ENCODE peak calls at places on chromosomes 3 and 15, in six cellular contexts. A is HCT116, C is GM12878, H is HepG2, P is K562, Z is H1. Q is an unnamed sample.

GRCh38 chr3:187112934-187113793 is 26.1 kb downstream of the RPL39L start:
- DNase-seq in A (peak), C (no peak), H (peak), P (peak), Z (no peak), Q (no peak)

GRCh38 chr3:10262027-10262426 is 13.8 kb downstream of the TATDN2 start:
- DNase-seq in A (no peak), C (no peak), H (no peak), P (no peak), Z (no peak), Q (no peak)

GRCh38 chr3:58628823-58629562 is 37.6 kb downstream of the FAM3D start:
- DNase-seq in A (no peak), C (no peak), H (peak), P (no peak), Z (no peak), Q (no peak)

GRCh38 chr3:14119651-14120050 is 5.0 kb downstream of the CHCHD4 start:
- DNase-seq in A (no peak), C (no peak), H (no peak), P (no peak), Z (no peak), Q (no peak)

GRCh38 chr3:46905191-46905560 is 27.7 kb downstream of the PTH1R start:
- DNase-seq in A (no peak), C (no peak), H (no peak), P (no peak), Z (no peak), Q (no peak)

GRCh38 chr3:172256101-172256687 is 192.1 kb downstream of the GHSR start:
- DNase-seq in A (no peak), C (no peak), H (peak), P (no peak), Z (no peak), Q (no peak)

GRCh38 chr3:38722760-38723568 is 73.5 kb upstream of the SCN5A start:
- DNase-seq in A (no peak), C (no peak), H (no peak), P (no peak), Z (no peak), Q (no peak)

GRCh38 chr15:49265911-49266310 is 95.9 kb downstream of the GALK2 start:
- DNase-seq in A (no peak), C (no peak), H (no peak), P (no peak), Z (no peak), Q (no peak)

GRCh38 chr15:51286816-51287215 is 51.6 kb downstream of the CYP19A1 start:
- DNase-seq in A (no peak), C (no peak), H (peak), P (no peak), Z (no peak), Q (no peak)

DNA sequence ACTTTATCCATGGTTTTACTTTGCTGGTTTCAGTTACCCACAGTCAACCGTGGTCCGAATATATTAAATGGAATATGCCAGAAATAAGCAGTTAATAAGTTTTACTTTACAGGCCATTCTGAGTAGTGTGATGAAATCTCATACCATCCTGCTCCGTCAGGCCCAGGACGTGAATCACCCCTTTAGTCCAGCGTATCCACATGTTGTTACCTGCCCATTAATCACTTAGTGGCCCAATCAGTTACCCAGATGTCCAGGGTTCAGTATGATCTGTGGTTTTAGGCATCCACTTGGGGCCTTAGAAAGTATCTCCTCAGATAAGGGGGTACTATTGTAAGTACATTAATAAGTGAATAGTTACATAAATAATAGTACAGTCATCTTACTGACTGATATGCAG is 88.0 kb downstream of the TTBK2 start:
- DNase-seq in A (peak), C (no peak), H (no peak), P (no peak), Z (no peak), Q (no peak)
- TF ChIP-seq ZNF274 in A (no peak), C (no peak), H (no peak), P (no peak), Z (no peak), Q (no peak)

GRCh38 chr3:152218604-152219003 is 50.1 kb upstream of the MBNL1 start:
- DNase-seq in A (no peak), C (no peak), H (no peak), P (no peak), Z (no peak), Q (no peak)
- H3K9ac ChIP-seq in A (no peak), C (no peak), H (no peak), P (no peak), Z (no peak), Q (no peak)

GRCh38 chr3:49406571-49407565 is 4.9 kb downstream of the RHOA start:
- DNase-seq in A (no peak), C (no peak), H (no peak), P (no peak), Z (no peak), Q (no peak)
- TF ChIP-seq ZNF274 in A (no peak), C (no peak), H (no peak), P (no peak), Z (no peak), Q (no peak)

GRCh38 chr15:67998599-67999122 is 55.5 kb upstream of the PIAS1 start:
- DNase-seq in A (no peak), C (no peak), H (no peak), P (no peak), Z (no peak), Q (no peak)
- H3K9ac ChIP-seq in A (no peak), C (no peak), H (no peak), P (no peak), Z (no peak), Q (no peak)

GRCh38 chr3:112121577-112122547 is 11.2 kb downstream of the GCSAM start:
- DNase-seq in A (no peak), C (no peak), H (no peak), P (no peak), Z (no peak), Q (no peak)

GRCh38 chr3:112117826-112118571 is 15.0 kb downstream of the GCSAM start:
- DNase-seq in A (no peak), C (no peak), H (no peak), P (peak), Z (no peak), Q (no peak)

GRCh38 chr3:112122870-112123269 is 10.2 kb downstream of the GCSAM start:
- DNase-seq in A (no peak), C (no peak), H (no peak), P (no peak), Z (no peak), Q (no peak)

GRCh38 chr3:112119686-112120484 is 13.2 kb downstream of the GCSAM start:
- DNase-seq in A (no peak), C (no peak), H (no peak), P (no peak), Z (no peak), Q (no peak)

GRCh38 chr3:112120485-112120836 is 12.6 kb downstream of the GCSAM start:
- DNase-seq in A (no peak), C (no peak), H (no peak), P (no peak), Z (no peak), Q (no peak)
- TF ChIP-seq ZNF274 in A (no peak), C (no peak), H (no peak), P (no peak), Z (no peak), Q (no peak)

GRCh38 chr15:62472616-62473299 is 307.7 kb upstream of the C2CD4B start:
- DNase-seq in A (no peak), C (no peak), H (peak), P (no peak), Z (no peak), Q (no peak)

GRCh38 chr15:62476163-62476562 is 311.1 kb upstream of the C2CD4B start:
- DNase-seq in A (no peak), C (no peak), H (no peak), P (no peak), Z (no peak), Q (no peak)

GRCh38 chr15:62475595-62475994 is 310.5 kb upstream of the C2CD4B start:
- DNase-seq in A (no peak), C (no peak), H (no peak), P (no peak), Z (no peak), Q (no peak)

GRCh38 chr15:62474771-62475124 is 309.7 kb upstream of the C2CD4B start:
- DNase-seq in A (no peak), C (no peak), H (no peak), P (no peak), Z (no peak), Q (peak)

DNA sequence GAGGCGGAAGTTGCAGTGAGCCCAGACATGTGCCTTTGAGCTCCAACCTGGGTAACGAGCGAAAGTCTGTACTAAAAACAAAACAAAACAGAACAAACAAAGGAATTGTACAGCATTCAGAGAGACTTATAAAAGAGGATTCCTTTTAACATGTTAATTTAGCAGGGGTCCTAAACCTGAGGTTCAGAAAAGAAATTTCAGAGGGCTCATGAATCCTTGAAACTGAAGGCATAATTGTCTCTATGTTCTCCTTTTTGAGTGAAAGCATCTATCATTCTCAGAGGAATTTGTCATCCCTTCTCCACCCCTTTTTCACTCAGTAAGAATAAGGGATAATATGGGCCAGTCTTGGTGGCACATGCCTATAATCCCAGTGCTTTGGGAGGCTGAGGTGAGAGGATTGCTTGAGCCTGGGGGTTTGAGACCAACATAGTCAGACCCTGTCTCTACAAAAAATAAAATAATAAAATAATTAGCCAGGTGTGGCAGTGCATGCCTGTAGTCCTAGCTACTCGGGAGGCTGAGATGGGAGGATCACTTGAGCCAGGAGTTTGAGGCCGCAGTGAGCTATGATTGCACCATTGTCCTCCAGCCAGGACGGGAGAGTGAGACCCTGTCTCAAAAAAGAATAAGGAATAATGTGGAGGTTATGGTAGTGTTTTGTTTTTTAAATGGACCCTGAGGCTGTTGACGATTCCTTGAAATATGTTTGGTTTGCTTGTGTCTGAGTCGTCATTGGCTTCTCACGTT is 309.1 kb upstream of the C2CD4B start:
- DNase-seq in A (no peak), C (no peak), H (no peak), P (no peak), Z (no peak), Q (no peak)
- H3K9ac ChIP-seq in A (no peak), C (no peak), H (no peak), P (no peak), Z (no peak), Q (no peak)

GRCh38 chr3:156795890-156796451 is 30.2 kb upstream of the LEKR1 start:
- DNase-seq in A (no peak), C (no peak), H (peak), P (no peak), Z (no peak), Q (no peak)
- TF ChIP-seq ZNF274 in A (no peak), C (no peak), H (no peak), P (no peak), Z (no peak), Q (no peak)

GRCh38 chr3:40995271-40995670 is 204.0 kb upstream of the CTNNB1 start:
- DNase-seq in A (no peak), C (no peak), H (no peak), P (no peak), Z (no peak), Q (no peak)

GRCh38 chr3:40989141-40990061 is 209.9 kb upstream of the CTNNB1 start:
- DNase-seq in A (no peak), C (no peak), H (no peak), P (no peak), Z (no peak), Q (no peak)

GRCh38 chr3:40994611-40995010 is 204.7 kb upstream of the CTNNB1 start:
- DNase-seq in A (no peak), C (no peak), H (no peak), P (no peak), Z (no peak), Q (no peak)

GRCh38 chr3:40990062-40990456 is 209.2 kb upstream of the CTNNB1 start:
- DNase-seq in A (no peak), C (no peak), H (no peak), P (no peak), Z (no peak), Q (no peak)

DNA sequence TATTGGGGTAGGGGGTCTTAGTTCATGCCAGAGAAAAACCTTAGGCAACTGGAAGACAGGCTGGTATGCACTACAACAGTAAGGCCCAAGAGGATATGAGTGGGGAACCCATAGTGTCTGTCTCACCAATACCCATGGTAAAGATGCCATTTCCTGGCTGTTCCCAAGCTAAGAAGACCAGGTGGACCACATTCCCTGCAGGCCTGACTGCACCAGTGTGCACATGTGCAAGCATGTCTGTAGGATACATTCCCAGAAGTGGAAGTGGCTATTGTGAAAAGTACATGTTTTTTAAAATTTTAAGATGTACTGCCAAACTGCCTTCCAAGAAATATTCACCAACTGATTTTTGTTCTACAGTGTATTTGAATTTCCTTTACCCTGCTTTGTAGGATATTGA is 207.3 kb upstream of the CTNNB1 start:
- DNase-seq in A (no peak), C (no peak), H (no peak), P (no peak), Z (no peak), Q (no peak)
- H3K9ac ChIP-seq in A (no peak), C (no peak), H (no peak), P (no peak), Z (no peak), Q (no peak)

Q was measured in NT2/D1.